ENCODE peak calls at places on chromosome 2, in nine cellular contexts. I is pancreas, A is breast epithelium, O is Peyer's patch, N is bronchial epithelial cell, E is astrocyte, K is gastrocnemius medialis, H is GM23248, D is IMR-90. P is an unnamed sample.

GRCh38 chr2:218958276-218958675 is 1.2 kb upstream of the CDK5R2 start:
- DNase-seq in I (no peak), A (no peak), O (no peak), N (no peak), E (no peak), K (no peak), H (no peak), D (no peak), P (no peak)

GRCh38 chr2:120764434-120764833 is 28.8 kb downstream of the GLI2 start:
- DNase-seq in I (peak; percentile 6), A (no peak), O (no peak), N (no peak), E (no peak), K (no peak), H (no peak), D (no peak), P (peak; percentile 8)

GRCh38 chr2:54386993-54387590 is 69.0 kb upstream of the SPTBN1 start:
- DNase-seq in I (no peak), A (no peak), O (no peak), N (no peak), E (peak; percentile 81), K (peak; percentile 33), H (peak; percentile 77), D (peak; percentile 63), P (no peak)

GRCh38 chr2:160141944-160142343 is 58.1 kb downstream of the ITGB6 start:
- DNase-seq in I (no peak), A (no peak), O (no peak), N (peak; percentile 38), E (no peak), K (no peak), H (no peak), D (peak; percentile 22), P (no peak)

GRCh38 chr2:164479460-164479859 is 141.8 kb downstream of the GRB14 start:
- DNase-seq in I (no peak), A (no peak), O (no peak), N (peak; percentile 29), E (peak; percentile 28), K (no peak), H (peak; percentile 48), D (peak; percentile 22), P (no peak)

GRCh38 chr2:163633296-163633695 is 102.5 kb downstream of the FIGN start:
- DNase-seq in I (no peak), A (no peak), O (no peak), N (peak; percentile 29), E (no peak), K (no peak), H (no peak), D (no peak), P (no peak)

GRCh38 chr2:54470241-54470938 is 14.3 kb downstream of the SPTBN1 start:
- DNase-seq in I (no peak), A (no peak), O (no peak), N (peak; percentile 50), E (peak; percentile 84), K (no peak), H (peak; percentile 60), D (peak; percentile 79), P (no peak)

GRCh38 chr2:74566423-74567085 is 12.0 kb downstream of the DOK1 start:
- DNase-seq in I (no peak), A (no peak), O (no peak), N (peak; percentile 56), E (peak; percentile 92), K (no peak), H (peak; percentile 93), D (peak; percentile 75), P (no peak)

GRCh38 chr2:106038598-106039375 is 155.3 kb downstream of the UXS1 start:
- DNase-seq in I (no peak), A (no peak), O (no peak), N (peak; percentile 19), E (no peak), K (no peak), H (peak; percentile 4), D (no peak), P (no peak)

GRCh38 chr2:13638181-13638580 is 921.4 kb downstream of the TRIB2 start:
- DNase-seq in I (no peak), A (no peak), O (no peak), N (peak; percentile 97), E (peak; percentile 76), K (no peak), H (peak; percentile 87), D (peak; percentile 18), P (no peak)

GRCh38 chr2:108534577-108535379 is 508 bp downstream of the LIMS1 start:
- DNase-seq in I (peak; percentile 78), A (peak; percentile 24), O (peak; percentile 42), N (peak; percentile 37), E (no peak), K (no peak), H (peak; percentile 70), D (no peak), P (peak; percentile 51)

GRCh38 chr2:90207454-90208058 is 1516.1 kb downstream of the RPIA start:
- DNase-seq in I (no peak), A (no peak), O (no peak), N (peak; percentile 3), E (no peak), K (no peak), H (peak; percentile 18), D (no peak), P (no peak)

GRCh38 chr2:190882831-190883582 is 2.4 kb downstream of the GLS start:
- DNase-seq in I (no peak), A (no peak), O (no peak), N (peak; percentile 35), E (no peak), K (no peak), H (peak; percentile 41), D (no peak), P (no peak)

GRCh38 chr2:74383254-74383653 is 3.1 kb upstream of the DCTN1 start:
- DNase-seq in I (no peak), A (peak; percentile 20), O (no peak), N (peak; percentile 34), E (peak; percentile 66), K (no peak), H (peak; percentile 73), D (peak; percentile 86), P (no peak)

GRCh38 chr2:61135510-61135909 is 26.5 kb upstream of the C2orf74 start:
- DNase-seq in I (no peak), A (no peak), O (no peak), N (peak; percentile 33), E (peak; percentile 41), K (no peak), H (peak; percentile 66), D (peak; percentile 57), P (no peak)

DNA sequence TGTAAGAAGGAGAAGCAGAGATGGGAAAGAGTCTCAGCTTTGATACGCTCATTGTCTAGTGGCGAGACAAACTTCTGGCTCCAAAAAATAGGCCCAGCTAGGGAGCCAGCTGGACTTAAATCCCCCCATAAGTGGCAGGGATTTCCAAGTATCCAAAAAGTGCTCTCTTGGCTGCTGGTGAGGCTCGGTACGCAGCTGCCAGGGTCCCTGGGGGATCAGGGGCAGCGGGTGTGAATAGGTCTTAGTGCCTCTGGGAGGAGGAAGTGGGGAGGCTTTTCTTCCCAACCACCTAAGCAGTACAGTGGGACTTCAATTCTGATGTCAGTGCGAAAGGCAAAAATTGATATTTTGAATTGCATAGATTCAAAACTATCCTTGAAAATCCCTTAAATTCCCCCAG is 73.5 kb downstream of the ALK start:
- DNase-seq in I (no peak), A (no peak), O (no peak), N (no peak), E (no peak), K (no peak), H (no peak), D (no peak), P (no peak)
- H3K27me3 ChIP-seq in I (no peaks in the 10 kb centered on the region), A (no peaks in the 10 kb centered on the region), O (no peaks in the 10 kb centered on the region), N (no peaks in the 10 kb centered on the region), E (peaks cover 2% of the 10 kb centered on the region), K (no peaks in the 10 kb centered on the region), H (peaks cover 16% of the 10 kb centered on the region), D (peaks cover 5% of the 10 kb centered on the region), P (no peaks in the 10 kb centered on the region)

GRCh38 chr2:172105715-172106124 is 3.0 kb upstream of the DLX2 start:
- DNase-seq in I (no peak), A (no peak), O (no peak), N (no peak), E (no peak), K (no peak), H (no peak), D (no peak), P (no peak)

GRCh38 chr2:172101707-172102158 is 967 bp downstream of the DLX2 start:
- DNase-seq in I (no peak), A (no peak), O (no peak), N (no peak), E (no peak), K (no peak), H (peak; percentile 70), D (no peak), P (no peak)

GRCh38 chr2:172102159-172102857 is 392 bp downstream of the DLX2 start:
- DNase-seq in I (no peak), A (no peak), O (no peak), N (no peak), E (no peak), K (no peak), H (peak; percentile 91), D (peak; percentile 61), P (no peak)

GRCh38 chr2:172102858-172103359 is at the start of gene DLX2:
- DNase-seq in I (peak; percentile 85), A (peak; percentile 50), O (peak; percentile 71), N (peak; percentile 70), E (peak; percentile 65), K (peak; percentile 56), H (peak; percentile 97), D (peak; percentile 86), P (peak; percentile 85)

GRCh38 chr2:172103471-172104292 is 982 bp upstream of the DLX2 start:
- DNase-seq in I (peak; percentile 94), A (peak; percentile 56), O (peak; percentile 41), N (peak; percentile 68), E (peak; percentile 59), K (peak; percentile 43), H (peak; percentile 91), D (peak; percentile 86), P (peak; percentile 96)
- H3K27me3 ChIP-seq in I (peaks cover 10% of the 10 kb centered on the region), A (peaks cover 29% of the 10 kb centered on the region), O (no peaks in the 10 kb centered on the region), N (peaks cover 36% of the 10 kb centered on the region), E (peaks cover 60% of the 10 kb centered on the region), K (peaks cover 100% of the 10 kb centered on the region), H (no peaks in the 10 kb centered on the region), D (no peaks in the 10 kb centered on the region), P (peaks cover 100% of the 10 kb centered on the region)

DNA sequence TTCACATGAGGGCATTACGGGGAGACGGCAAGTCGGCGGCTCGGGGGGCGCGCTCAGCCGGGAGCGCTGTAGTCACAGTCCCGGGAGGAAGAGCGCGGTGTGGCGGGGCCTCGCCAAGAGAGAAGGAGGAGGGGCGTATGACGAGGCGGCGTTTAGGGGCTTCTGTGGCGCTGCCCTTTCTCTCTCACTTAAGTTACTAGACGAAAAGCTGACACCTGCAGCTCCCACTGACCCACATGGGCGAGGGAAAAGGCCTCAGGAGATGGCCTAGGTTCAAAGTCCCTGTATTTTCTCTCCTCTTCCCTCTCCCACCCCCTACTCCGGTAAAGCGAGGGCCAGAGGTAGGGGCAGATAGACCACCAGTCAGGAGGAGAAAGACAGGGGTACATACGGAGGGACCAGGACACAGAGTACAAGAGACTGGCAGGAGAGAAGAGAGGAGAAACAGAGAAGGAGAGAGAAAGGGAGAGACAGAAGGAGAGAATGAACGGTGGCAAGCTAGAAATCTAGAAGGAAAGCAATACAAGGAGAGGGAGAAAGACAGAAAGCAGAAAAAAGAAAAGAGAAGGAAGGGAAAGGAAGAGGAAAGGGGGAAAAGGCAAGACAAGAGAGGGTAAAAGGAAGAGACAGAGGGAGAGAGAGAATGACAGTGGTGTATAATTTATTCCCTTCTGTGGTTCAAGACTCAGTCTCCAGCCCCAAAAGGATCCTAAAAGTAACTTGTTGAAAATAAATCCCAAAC is 3.8 kb downstream of the SIX2 start:
- DNase-seq in I (no peak), A (no peak), O (no peak), N (no peak), E (no peak), K (no peak), H (no peak), D (no peak), P (no peak)
- H3K27me3 ChIP-seq in I (no peaks in the 10 kb centered on the region), A (no peaks in the 10 kb centered on the region), O (no peaks in the 10 kb centered on the region), N (no peaks in the 10 kb centered on the region), E (peaks cover 91% of the 10 kb centered on the region), K (no peaks in the 10 kb centered on the region), H (peaks cover 47% of the 10 kb centered on the region), D (peaks cover 96% of the 10 kb centered on the region), P (peaks cover 100% of the 10 kb centered on the region)

GRCh38 chr2:32954206-32954605 is 7.5 kb downstream of the LTBP1 start:
- DNase-seq in I (no peak), A (no peak), O (no peak), N (no peak), E (no peak), K (no peak), H (no peak), D (no peak), P (no peak)
- H3K27me3 ChIP-seq in I (no peaks in the 10 kb centered on the region), A (no peaks in the 10 kb centered on the region), O (no peaks in the 10 kb centered on the region), N (no peaks in the 10 kb centered on the region), E (no peaks in the 10 kb centered on the region), K (no peaks in the 10 kb centered on the region), H (no peaks in the 10 kb centered on the region), D (no peaks in the 10 kb centered on the region), P (no peaks in the 10 kb centered on the region)